ENCODE peak calls at places on chromosomes 6 and 20, in four cellular contexts. One of them, this sample, is unnamed.

GRCh38 chr6:132443206-132443605 is 41.9 kb upstream of the MOXD1 start:
- DNase-seq in kidney tubule cell: peak
- DNase-seq in small intestine: no peak
- DNase-seq in caudate nucleus: no peak
- DNase-seq in this sample: no peak

GRCh38 chr20:41594514-41595322 is 23.5 kb downstream of the CHD6 start:
- DNase-seq in kidney tubule cell: no peak
- DNase-seq in small intestine: no peak
- DNase-seq in caudate nucleus: no peak
- DNase-seq in this sample: no peak

GRCh38 chr6:138523347-138524210 is 24.3 kb upstream of the NHSL1 start:
- DNase-seq in kidney tubule cell: no peak
- DNase-seq in small intestine: no peak
- DNase-seq in caudate nucleus: no peak
- DNase-seq in this sample: no peak

GRCh38 chr6:112014483-112014882 is 39.4 kb upstream of the CCN6 start:
- DNase-seq in kidney tubule cell: no peak
- DNase-seq in small intestine: no peak
- DNase-seq in caudate nucleus: no peak
- DNase-seq in this sample: no peak

GRCh38 chr20:34268851-34269668 is 27.8 kb downstream of the ASIP start:
- DNase-seq in kidney tubule cell: peak
- DNase-seq in small intestine: peak
- DNase-seq in caudate nucleus: no peak
- DNase-seq in this sample: no peak

GRCh38 chr6:116329156-116329555 is 41.6 kb upstream of the DSE start:
- DNase-seq in kidney tubule cell: no peak
- DNase-seq in small intestine: no peak
- DNase-seq in caudate nucleus: no peak
- DNase-seq in this sample: no peak

GRCh38 chr20:20410678-20411077 is 42.8 kb downstream of the INSM1 start:
- DNase-seq in kidney tubule cell: no peak
- DNase-seq in small intestine: peak
- DNase-seq in caudate nucleus: peak
- DNase-seq in this sample: no peak

GRCh38 chr20:58235010-58235409 is 6.6 kb upstream of the ANKRD60 start:
- DNase-seq in kidney tubule cell: no peak
- DNase-seq in small intestine: no peak
- DNase-seq in caudate nucleus: no peak
- DNase-seq in this sample: no peak

GRCh38 chr20:51886891-51887608 is 84.7 kb upstream of the SALL4 start:
- DNase-seq in kidney tubule cell: no peak
- DNase-seq in small intestine: no peak
- DNase-seq in caudate nucleus: no peak
- DNase-seq in this sample: no peak

GRCh38 chr6:15260099-15260821 is 14.4 kb downstream of the JARID2 start:
- DNase-seq in kidney tubule cell: no peak
- DNase-seq in small intestine: no peak
- DNase-seq in caudate nucleus: no peak
- DNase-seq in this sample: no peak

GRCh38 chr6:43268348-43268685 is 25.0 kb downstream of the TTBK1 start:
- DNase-seq in kidney tubule cell: no peak
- DNase-seq in small intestine: no peak
- DNase-seq in caudate nucleus: peak
- DNase-seq in this sample: peak

GRCh38 chr6:157710604-157711003 is 112.4 kb upstream of the SNX9 start:
- DNase-seq in kidney tubule cell: no peak
- DNase-seq in small intestine: peak
- DNase-seq in caudate nucleus: no peak
- DNase-seq in this sample: no peak

GRCh38 chr6:35360349-35361138 is 18.2 kb downstream of the PPARD start:
- DNase-seq in kidney tubule cell: peak
- DNase-seq in small intestine: no peak
- DNase-seq in caudate nucleus: peak
- DNase-seq in this sample: no peak

GRCh38 chr6:106739387-106739786 is 110.0 kb downstream of the QRSL1 start:
- DNase-seq in kidney tubule cell: peak
- DNase-seq in small intestine: no peak
- DNase-seq in caudate nucleus: peak
- DNase-seq in this sample: peak

GRCh38 chr6:34531580-34532201 is 24.4 kb downstream of the SPDEF start:
- DNase-seq in kidney tubule cell: peak
- DNase-seq in small intestine: no peak
- DNase-seq in caudate nucleus: peak
- DNase-seq in this sample: no peak

GRCh38 chr6:105382477-105382876 is 20.4 kb downstream of the PREP start:
- DNase-seq in kidney tubule cell: no peak
- DNase-seq in small intestine: no peak
- DNase-seq in caudate nucleus: no peak
- DNase-seq in this sample: no peak

GRCh38 chr6:686528-686927 is 6.4 kb downstream of the EXOC2 start:
- DNase-seq in kidney tubule cell: no peak
- DNase-seq in small intestine: no peak
- DNase-seq in caudate nucleus: no peak
- DNase-seq in this sample: no peak

GRCh38 chr20:53077373-53078205 is 105.4 kb downstream of the TSHZ2 start:
- DNase-seq in kidney tubule cell: peak
- DNase-seq in small intestine: peak
- DNase-seq in caudate nucleus: no peak
- DNase-seq in this sample: no peak

GRCh38 chr20:3937618-3938017 is 48.4 kb downstream of the PANK2 start:
- DNase-seq in kidney tubule cell: no peak
- DNase-seq in small intestine: no peak
- DNase-seq in caudate nucleus: no peak
- DNase-seq in this sample: no peak

GRCh38 chr20:7843613-7844012 is 96.6 kb downstream of the HAO1 start:
- DNase-seq in kidney tubule cell: peak
- DNase-seq in small intestine: no peak
- DNase-seq in caudate nucleus: no peak
- DNase-seq in this sample: no peak

GRCh38 chr6:126333729-126334128 is 6.2 kb upstream of the CENPW start:
- DNase-seq in kidney tubule cell: no peak
- DNase-seq in small intestine: no peak
- DNase-seq in caudate nucleus: no peak
- DNase-seq in this sample: no peak

GRCh38 chr20:62294516-62294915 is 8.3 kb upstream of the ADRM1 start:
- DNase-seq in kidney tubule cell: no peak
- DNase-seq in small intestine: no peak
- DNase-seq in caudate nucleus: no peak
- DNase-seq in this sample: no peak

GRCh38 chr20:6140947-6141346 is 18.1 kb upstream of the FERMT1 start:
- DNase-seq in kidney tubule cell: peak
- DNase-seq in small intestine: no peak
- DNase-seq in caudate nucleus: no peak
- DNase-seq in this sample: no peak

GRCh38 chr6:28693751-28694443 is 168.2 kb downstream of the GPX5 start:
- DNase-seq in kidney tubule cell: peak
- DNase-seq in small intestine: no peak
- DNase-seq in caudate nucleus: no peak
- DNase-seq in this sample: no peak

GRCh38 chr6:50785921-50786320 is 32.8 kb upstream of the TFAP2B start:
- DNase-seq in kidney tubule cell: peak
- DNase-seq in small intestine: no peak
- DNase-seq in caudate nucleus: no peak
- DNase-seq in this sample: no peak

GRCh38 chr20:48203252-48203651 is 418.0 kb upstream of the SULF2 start:
- DNase-seq in kidney tubule cell: no peak
- DNase-seq in small intestine: no peak
- DNase-seq in caudate nucleus: no peak
- DNase-seq in this sample: no peak

GRCh38 chr20:44720994-44721784 is 6.0 kb downstream of the CCN5 start:
- DNase-seq in kidney tubule cell: peak
- DNase-seq in small intestine: no peak
- DNase-seq in caudate nucleus: no peak
- DNase-seq in this sample: no peak

GRCh38 chr6:38973178-38974057 is 75.2 kb upstream of the GLP1R start:
- DNase-seq in kidney tubule cell: peak
- DNase-seq in small intestine: peak
- DNase-seq in caudate nucleus: no peak
- DNase-seq in this sample: peak